ENCODE peak calls at places on chromosomes 5 and 9, in four cellular contexts. W is SJSA1, N is neural progenitor cell, H is fibroblast of lung. T is an unnamed sample.
A peak's percentile ranks its signal among the peaks of the same experiment; 100 is the strongest.

GRCh38 chr5:14201325-14202061 is 58.4 kb downstream of the TRIO start:
- DNase-seq in H (peak; percentile 66), W (no peak), N (no peak), T (no peak)

GRCh38 chr5:140548791-140549190 is 1.3 kb downstream of the EIF4EBP3 start:
- DNase-seq in H (no peak), W (no peak), N (no peak), T (peak; percentile 47)

GRCh38 chr5:106331415-106331814 is 1339.3 kb downstream of the EFNA5 start:
- DNase-seq in W (no peak), H (peak; percentile 97), N (no peak), T (no peak)

GRCh38 chr5:167993771-167994170 is 297.7 kb upstream of the WWC1 start:
- DNase-seq in H (no peak), W (no peak), N (no peak), T (no peak)

GRCh38 chr9:134957165-134957944 is 39.6 kb upstream of the FCN1 start:
- DNase-seq in H (no peak), N (peak; percentile 46), W (no peak), T (no peak)

GRCh38 chr5:13478831-13479465 is 465.5 kb downstream of the DNAH5 start:
- DNase-seq in H (no peak), N (peak; percentile 73), W (no peak), T (no peak)

GRCh38 chr5:73183491-73183891 is 10.5 kb downstream of the TMEM174 start:
- DNase-seq in H (no peak), W (no peak), N (no peak), T (no peak)

GRCh38 chr5:60209146-60209840 is 315.8 kb upstream of the PDE4D start:
- DNase-seq in H (no peak), W (no peak), N (no peak), T (no peak)

GRCh38 chr9:10108815-10109214 is 504.0 kb downstream of the PTPRD start:
- DNase-seq in N (no peak), H (no peak), W (no peak), T (no peak)

GRCh38 chr5:177429248-177430045 is 3.0 kb downstream of the GRK6 start:
- DNase-seq in H (no peak), W (no peak), N (no peak), T (peak; percentile 91)

GRCh38 chr5:142911775-142912174 is 141.6 kb downstream of the ARHGAP26 start:
- DNase-seq in W (no peak), H (no peak), N (no peak), T (no peak)

GRCh38 chr9:3858961-3859360 is 333.2 kb upstream of the RFX3 start:
- DNase-seq in W (peak; percentile 45), H (peak; percentile 30), N (no peak), T (no peak)

GRCh38 chr5:133287500-133287899 is 235.7 kb downstream of the HSPA4 start:
- DNase-seq in H (peak; percentile 31), N (peak; percentile 75), W (peak; percentile 75), T (peak; percentile 71)

GRCh38 chr9:129549684-129550083 is 71.2 kb downstream of the C9orf50 start:
- DNase-seq in W (no peak), H (peak; percentile 52), N (peak; percentile 25), T (peak; percentile 53)

GRCh38 chr9:114694146-114694545 is 12.2 kb upstream of the TEX48 start:
- DNase-seq in W (no peak), H (no peak), N (no peak), T (no peak)

GRCh38 chr5:145924849-145925248 is 11.5 kb upstream of the SH3RF2 start:
- DNase-seq in W (no peak), N (no peak), H (no peak), T (no peak)
- H3K27ac ChIP-seq in W (peak overlapping the region; percentile 93), N (no peak overlapping the region), H (no peak overlapping the region), T (no peak overlapping the region)

DNA sequence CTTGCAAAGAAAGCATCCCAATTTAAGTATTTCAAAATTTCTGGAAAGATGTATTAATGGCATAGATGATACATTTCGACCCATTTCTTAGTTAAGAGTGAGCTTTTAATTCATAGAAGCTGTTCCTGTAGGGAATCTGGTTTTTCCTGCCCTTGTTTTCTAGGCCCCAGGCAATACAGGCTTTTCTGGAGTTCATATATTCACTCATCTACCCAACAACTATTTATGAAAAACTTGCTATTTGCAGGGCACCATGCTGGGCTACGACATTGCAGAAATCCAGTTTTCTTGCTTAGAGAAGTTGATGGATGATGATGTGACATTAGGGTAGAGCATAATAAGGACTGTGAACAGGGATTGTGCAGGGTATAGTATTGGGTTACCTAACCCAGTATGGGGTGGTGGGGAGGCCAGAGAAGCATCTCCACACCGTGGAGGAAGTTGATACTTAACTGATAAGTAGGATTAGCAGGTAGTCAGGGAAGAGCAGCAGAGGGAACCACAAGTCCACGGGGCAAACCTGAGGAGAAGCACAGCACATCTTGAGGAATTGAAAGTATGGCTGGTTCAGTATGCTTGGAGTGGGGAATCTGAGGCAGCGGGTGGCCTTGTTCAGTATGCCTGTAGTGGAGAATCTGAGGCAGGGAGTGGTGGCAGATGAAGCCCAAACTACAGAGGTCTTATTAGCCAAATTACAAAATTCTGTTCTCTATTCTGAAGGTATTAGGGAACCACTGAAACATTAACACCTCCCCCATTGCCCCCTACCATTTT is 247.5 kb downstream of the ARRDC3 start:
- DNase-seq in N (no peak), W (no peak), H (no peak), T (no peak)
- H3K4me3 ChIP-seq in N (no peak overlapping the region), W (no peak overlapping the region), H (no peak overlapping the region), T (no peak overlapping the region)

GRCh38 chr9:104092192-104092591 is 1.9 kb upstream of the SMC2 start:
- DNase-seq in N (no peak), W (no peak), H (no peak), T (no peak)
- H3K27ac ChIP-seq in N (no peak overlapping the region), W (no peak overlapping the region), H (peak overlapping the region; percentile 98), T (no peak overlapping the region)

DNA sequence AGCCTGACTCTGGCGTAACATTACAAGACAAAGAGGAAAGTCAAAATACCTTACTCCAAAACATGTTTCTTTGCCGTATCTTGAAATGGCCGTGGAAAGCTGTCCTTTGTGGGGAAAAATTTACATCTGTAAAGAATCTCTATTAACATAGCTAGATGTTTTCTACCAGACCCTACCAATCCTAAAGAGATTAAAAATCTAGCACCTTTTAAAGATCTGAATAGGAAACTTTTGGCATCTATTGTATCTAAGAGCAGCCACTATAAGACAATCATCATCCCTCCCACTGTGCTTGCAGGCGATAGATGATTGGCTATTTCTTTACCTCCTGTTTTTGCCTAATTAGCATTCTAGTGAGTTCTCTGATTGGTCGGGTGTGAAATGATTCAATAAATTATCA is 82.5 kb upstream of the SNCAIP start:
- DNase-seq in H (no peak), W (no peak), N (no peak), T (no peak)
- H3K4me3 ChIP-seq in H (no peak overlapping the region), W (no peak overlapping the region), N (no peak overlapping the region), T (no peak overlapping the region)

GRCh38 chr5:997001-997474 is 11.6 kb upstream of the NKD2 start:
- DNase-seq in W (peak; percentile 74), H (no peak), N (no peak), T (no peak)
- H3K27ac ChIP-seq in W (no peak overlapping the region), H (no peak overlapping the region), N (no peak overlapping the region), T (no peak overlapping the region)

DNA sequence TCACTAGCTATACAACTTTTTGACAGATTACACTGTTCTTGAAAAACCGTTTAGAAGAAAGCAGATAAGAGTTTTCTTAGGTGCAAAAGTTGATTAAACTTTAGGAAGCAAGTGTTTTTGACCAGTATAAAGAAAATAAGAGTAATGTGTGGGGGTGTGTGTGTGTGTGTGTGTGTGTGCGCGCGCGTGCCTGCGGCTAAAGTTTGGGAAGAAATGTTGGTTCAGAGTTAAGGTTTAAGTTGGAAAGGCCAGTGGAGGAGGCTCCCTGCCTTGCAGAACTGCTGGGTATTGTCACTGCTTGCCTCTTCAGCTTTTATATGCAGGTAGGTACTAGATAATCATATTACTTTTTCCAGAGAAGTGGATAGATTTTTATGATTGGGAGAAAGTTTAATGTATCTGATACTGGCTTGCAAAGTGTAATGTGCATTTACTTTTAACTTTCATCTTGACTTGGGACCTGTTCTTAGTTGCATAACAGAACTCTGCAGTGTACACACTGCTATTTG is 2.0 kb downstream of the PIK3R1 start:
- DNase-seq in N (peak; percentile 13), W (no peak), H (peak; percentile 53), T (no peak)
- H3K4me3 ChIP-seq in N (peak overlapping the region; percentile 99), W (peak overlapping the region; percentile 94), H (peak overlapping the region; percentile 88), T (peak overlapping the region; percentile 96)

DNA sequence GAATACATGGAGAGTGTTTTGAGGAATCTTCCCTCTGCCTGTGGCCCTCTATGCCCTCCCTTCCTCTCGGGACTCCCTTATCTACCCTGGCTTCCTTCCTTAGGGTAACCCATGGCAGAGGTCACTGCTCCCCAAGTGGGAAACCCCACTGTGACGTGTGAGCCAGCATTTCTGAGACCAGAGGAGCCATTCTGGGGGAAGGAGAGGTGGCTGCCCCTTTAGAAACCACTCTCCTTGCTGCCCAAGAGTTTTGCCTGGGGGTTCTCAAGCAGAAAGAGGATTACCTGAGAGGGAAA is 23.1 kb downstream of the CCNJL start:
- DNase-seq in W (no peak), H (no peak), N (no peak), T (no peak)
- H3K27ac ChIP-seq in W (no peak overlapping the region), H (no peak overlapping the region), N (no peak overlapping the region), T (no peak overlapping the region)